ENCODE peak calls at places on chromosomes 3 and 15, in six cellular contexts. X, V, Z, W, Y and R are unnamed samples. For H3K27me3, the result is how much of the 10 kb centered on the place peaks cover.

GRCh38 chr3:110849060-110849459 is 222.6 kb upstream of the NECTIN3 start:
- DNase-seq in X (no peak), V (no peak), Z (no peak), W (no peak), Y (no peak), R (no peak)

GRCh38 chr3:120177907-120178306 is 83.7 kb upstream of the GSK3B start:
- DNase-seq in X (peak), V (no peak), Z (no peak), W (no peak), Y (peak), R (peak)

GRCh38 chr3:45095916-45096526 is 50.2 kb downstream of the CDCP1 start:
- DNase-seq in X (no peak), V (no peak), Z (no peak), W (no peak), Y (peak), R (no peak)

GRCh38 chr3:63015614-63016016 is 140.4 kb upstream of the CADPS start:
- DNase-seq in X (peak), V (peak), Z (no peak), W (no peak), Y (no peak), R (peak)

GRCh38 chr3:194886836-194887235 is 201.2 kb downstream of the FAM43A start:
- DNase-seq in X (peak), V (no peak), Z (no peak), W (no peak), Y (no peak), R (no peak)

GRCh38 chr3:44074181-44074580 is 167.5 kb upstream of the TOPAZ1 start:
- DNase-seq in X (no peak), V (no peak), Z (no peak), W (no peak), Y (no peak), R (peak)

GRCh38 chr3:156812521-156813335 is 13.4 kb upstream of the LEKR1 start:
- DNase-seq in X (no peak), V (no peak), Z (peak), W (peak), Y (peak), R (peak)

GRCh38 chr3:139675327-139675726 is 2.4 kb downstream of the NMNAT3 start:
- DNase-seq in X (peak), V (no peak), Z (no peak), W (no peak), Y (no peak), R (no peak)

GRCh38 chr15:53256457-53256856 is 466.3 kb upstream of the ONECUT1 start:
- DNase-seq in X (no peak), V (no peak), Z (no peak), W (no peak), Y (no peak), R (no peak)

GRCh38 chr3:171860830-171861535 is 17.8 kb downstream of the TMEM212 start:
- DNase-seq in X (no peak), V (no peak), Z (peak), W (no peak), Y (no peak), R (no peak)

GRCh38 chr15:98514034-98514622 is 134.2 kb upstream of the IGF1R start:
- DNase-seq in X (no peak), V (no peak), Z (no peak), W (no peak), Y (no peak), R (no peak)

GRCh38 chr3:41881233-41881821 is 80.6 kb downstream of the ULK4 start:
- DNase-seq in X (no peak), V (peak), Z (peak), W (peak), Y (peak), R (peak)

GRCh38 chr15:89051875-89052274 is 36.4 kb upstream of the ABHD2 start:
- DNase-seq in X (no peak), V (no peak), Z (peak), W (peak), Y (peak), R (peak)

GRCh38 chr3:107767897-107768605 is 245.3 kb downstream of the BBX start:
- DNase-seq in X (no peak), V (no peak), Z (no peak), W (no peak), Y (no peak), R (no peak)

GRCh38 chr15:29924750-29925149 is 102.5 kb upstream of the TJP1 start:
- DNase-seq in X (peak), V (peak), Z (peak), W (peak), Y (peak), R (peak)

GRCh38 chr3:177610677-177611654 is 413.7 kb upstream of the TBL1XR1 start:
- DNase-seq in X (no peak), V (no peak), Z (peak), W (no peak), Y (no peak), R (no peak)

GRCh38 chr3:123331651-123332050 is 117.2 kb downstream of the ADCY5 start:
- DNase-seq in X (no peak), V (no peak), Z (no peak), W (no peak), Y (no peak), R (no peak)

GRCh38 chr3:193348686-193349085 is 29.9 kb downstream of the ATP13A5 start:
- DNase-seq in X (no peak), V (no peak), Z (no peak), W (no peak), Y (no peak), R (peak)

GRCh38 chr15:41581110-41581509 is 22.1 kb downstream of the TYRO3 start:
- DNase-seq in X (peak), V (no peak), Z (no peak), W (peak), Y (no peak), R (peak)

GRCh38 chr15:78949461-78949860 is 4.6 kb upstream of the CTSH start:
- DNase-seq in X (no peak), V (no peak), Z (no peak), W (peak), Y (no peak), R (no peak)

GRCh38 chr3:195909294-195909644 is 918 bp upstream of the TNK2 start:
- DNase-seq in X (no peak), V (no peak), Z (peak), W (peak), Y (peak), R (peak)

GRCh38 chr3:22263042-22263441 is 512.0 kb upstream of the ZNF385D start:
- DNase-seq in X (no peak), V (no peak), Z (peak), W (peak), Y (peak), R (no peak)

GRCh38 chr3:69451594-69451993 is 65.7 kb upstream of the FRMD4B start:
- DNase-seq in X (no peak), V (no peak), Z (no peak), W (no peak), Y (no peak), R (no peak)

GRCh38 chr3:196969001-196969659 is 497 bp upstream of the PIGZ start:
- DNase-seq in X (no peak), V (no peak), Z (no peak), W (peak), Y (peak), R (no peak)
- H4K8ac ChIP-seq in X (no peak), V (no peak), Z (no peak), W (peak), Y (peak), R (no peak)

DNA sequence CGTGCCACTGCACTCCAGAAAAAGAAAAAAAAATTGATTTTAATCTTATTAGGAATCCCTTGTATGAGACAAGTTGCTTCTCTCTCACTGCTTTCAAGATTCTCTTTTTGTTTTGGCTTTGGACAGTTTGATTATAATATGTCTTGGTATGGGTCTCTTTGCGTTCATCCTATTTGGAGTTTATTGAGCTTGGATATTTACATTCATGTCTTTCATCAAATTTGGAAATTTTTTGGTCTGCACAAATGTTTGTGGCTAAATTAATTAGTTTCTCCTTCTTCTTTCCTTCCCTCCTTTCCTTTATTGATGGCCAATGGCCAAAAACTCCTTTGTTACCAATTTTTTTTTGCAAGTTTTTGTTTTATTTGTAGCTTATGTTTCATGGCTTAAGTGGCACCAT is 28.1 kb upstream of the SELENOK start:
- DNase-seq in X (no peak), V (no peak), Z (no peak), W (no peak), Y (no peak), R (no peak)
- H3K9ac ChIP-seq in X (no peak), V (no peak), Z (no peak), W (no peak), Y (no peak), R (no peak)

GRCh38 chr3:127454968-127455367 is 135.6 kb downstream of the TPRA1 start:
- DNase-seq in X (peak), V (no peak), Z (no peak), W (no peak), Y (no peak), R (no peak)

GRCh38 chr3:127457094-127457475 is 133.4 kb downstream of the TPRA1 start:
- DNase-seq in X (peak), V (no peak), Z (peak), W (no peak), Y (peak), R (peak)

GRCh38 chr3:127456471-127457093 is 134.0 kb downstream of the TPRA1 start:
- DNase-seq in X (no peak), V (no peak), Z (peak), W (no peak), Y (peak), R (peak)

GRCh38 chr3:127454051-127454450 is 136.5 kb downstream of the TPRA1 start:
- DNase-seq in X (peak), V (no peak), Z (no peak), W (no peak), Y (no peak), R (no peak)

GRCh38 chr3:127455541-127456450 is 134.7 kb downstream of the TPRA1 start:
- DNase-seq in X (peak), V (peak), Z (peak), W (peak), Y (peak), R (peak)
- H3K27me3 ChIP-seq in X (under half), V (under half), Z (under half), W (under half), Y (half or more), R (under half)

GRCh38 chr3:55484741-55485207 is 2.3 kb downstream of the WNT5A start:
- DNase-seq in X (no peak), V (no peak), Z (no peak), W (no peak), Y (no peak), R (no peak)
- H4K8ac ChIP-seq in X (no peak), V (no peak), Z (peak), W (peak), Y (peak), R (no peak)

DNA sequence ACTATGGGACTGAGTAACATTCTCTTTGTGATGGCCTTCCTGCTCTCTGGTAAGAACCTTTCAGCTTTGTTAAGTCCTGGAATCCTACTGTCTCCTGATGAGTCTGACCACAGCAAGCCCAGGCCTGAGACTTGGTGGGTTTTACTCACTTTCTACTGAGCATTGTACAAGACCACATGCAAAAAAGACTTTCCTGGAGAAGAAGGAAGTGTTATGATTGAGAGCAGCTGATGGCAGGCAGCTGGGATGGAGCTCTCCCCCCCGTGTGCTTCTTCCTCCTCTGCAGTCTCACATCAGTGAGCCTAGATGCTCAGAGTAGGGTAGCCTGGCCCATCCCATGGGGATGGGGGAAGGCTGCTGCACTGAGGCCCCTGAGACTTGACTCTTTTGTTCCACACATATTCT is 36.4 kb downstream of the CD86 start:
- DNase-seq in X (no peak), V (no peak), Z (no peak), W (no peak), Y (no peak), R (no peak)
- H3K9ac ChIP-seq in X (no peak), V (no peak), Z (no peak), W (no peak), Y (no peak), R (no peak)

GRCh38 chr3:13098605-13099004 is 25.4 kb upstream of the IQSEC1 start:
- DNase-seq in X (no peak), V (no peak), Z (no peak), W (no peak), Y (no peak), R (no peak)
- H3K27me3 ChIP-seq in X (under half), V (under half), Z (under half), W (under half), Y (half or more), R (under half)

GRCh38 chr15:22838292-22839042 is at the start of gene NIPA2:
- DNase-seq in X (peak), V (peak), Z (peak), W (peak), Y (peak), R (peak)

GRCh38 chr15:22844421-22845288 is 6.2 kb downstream of the NIPA2 start:
- DNase-seq in X (no peak), V (no peak), Z (no peak), W (no peak), Y (no peak), R (no peak)

DNA sequence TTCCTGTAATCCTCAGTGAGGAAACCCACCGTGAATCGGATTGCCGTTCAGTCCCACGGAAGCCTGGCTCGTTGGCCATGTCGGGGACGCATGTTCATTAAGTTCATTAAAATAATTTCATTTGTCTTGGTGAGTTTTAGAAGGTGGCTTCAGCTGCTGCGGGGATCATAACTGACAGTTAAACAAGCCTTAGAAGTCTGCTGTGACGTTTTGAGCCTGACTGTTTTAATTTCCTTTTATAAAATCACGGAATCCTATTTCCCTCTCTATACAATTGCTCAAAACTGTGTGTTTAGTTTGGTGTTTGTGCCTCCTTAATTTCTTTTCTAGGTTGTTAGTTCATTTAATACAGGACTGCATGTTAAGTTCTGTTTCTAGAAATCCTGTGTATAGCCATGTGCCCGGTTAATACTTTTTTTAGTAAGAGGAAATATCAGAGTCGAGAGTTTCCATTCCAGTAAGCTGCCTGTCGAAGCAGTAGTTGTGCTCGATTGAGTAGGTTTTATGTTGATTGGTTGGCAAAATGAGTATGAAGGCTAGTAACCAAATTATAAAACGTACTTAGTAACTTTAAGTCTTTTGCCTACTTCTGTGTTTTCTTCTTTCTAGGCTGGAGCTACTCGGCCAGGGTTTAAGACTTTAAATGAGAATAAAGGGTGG is 710 bp downstream of the NIPA2 start:
- DNase-seq in X (no peak), V (no peak), Z (no peak), W (peak), Y (peak), R (no peak)
- H4K8ac ChIP-seq in X (no peak), V (no peak), Z (peak), W (peak), Y (no peak), R (no peak)

DNA sequence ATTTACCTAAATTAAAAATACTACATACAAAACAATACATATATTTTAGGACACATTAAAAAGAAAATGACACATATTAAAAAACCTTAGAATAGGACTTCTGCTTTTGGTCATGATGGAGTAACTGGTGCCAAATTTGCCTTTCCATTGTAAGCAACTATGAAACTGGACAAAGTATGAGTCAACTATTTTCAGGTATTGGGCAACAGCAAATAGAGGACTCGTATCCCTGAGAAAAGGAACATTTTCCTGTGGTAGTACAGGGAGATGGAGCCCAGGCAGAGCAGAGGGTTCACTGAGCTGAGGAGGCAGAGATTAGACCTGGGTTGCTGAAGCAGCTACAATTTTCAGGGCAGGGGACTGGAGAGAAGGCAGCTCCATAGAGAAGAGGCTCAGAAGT is 14.7 kb downstream of the CCR1 start:
- DNase-seq in X (no peak), V (no peak), Z (no peak), W (peak), Y (peak), R (no peak)
- H3K9ac ChIP-seq in X (no peak), V (no peak), Z (no peak), W (no peak), Y (peak), R (no peak)